ENCODE peak calls at places on chromosomes 4 and X, in nine cellular contexts. One of them, this sample, is unnamed.

GRCh38 chrX:40543661-40544328 is 37.0 kb upstream of the ATP6AP2 start:
- DNase-seq in ACHN: peak; percentile 14
- DNase-seq in naive thymus-derived CD4-positive, alpha-beta T cell: peak; percentile 36
- DNase-seq in NCI-H524: peak; percentile 31
- DNase-seq in NAMALWA: peak; percentile 69
- DNase-seq in uterus: peak; percentile 33
- DNase-seq in choroid plexus epithelial cell: peak; percentile 54
- DNase-seq in progenitor cell of endocrine pancreas: no peak
- DNase-seq in CD4-positive, CD25-positive, alpha-beta regulatory T cell: peak; percentile 38
- DNase-seq in this sample: no peak

GRCh38 chrX:150052226-150052625 is 113.9 kb upstream of the EOLA2 start:
- DNase-seq in ACHN: no peak
- DNase-seq in naive thymus-derived CD4-positive, alpha-beta T cell: no peak
- DNase-seq in NCI-H524: no peak
- DNase-seq in NAMALWA: no peak
- DNase-seq in uterus: no peak
- DNase-seq in choroid plexus epithelial cell: no peak
- DNase-seq in progenitor cell of endocrine pancreas: no peak
- DNase-seq in CD4-positive, CD25-positive, alpha-beta regulatory T cell: no peak
- DNase-seq in this sample: no peak

GRCh38 chr4:173168396-173169177 is at the start of gene GALNT7:
- DNase-seq in ACHN: peak; percentile 81
- DNase-seq in naive thymus-derived CD4-positive, alpha-beta T cell: peak; percentile 48
- DNase-seq in NCI-H524: peak; percentile 29
- DNase-seq in NAMALWA: peak; percentile 68
- DNase-seq in uterus: peak; percentile 71
- DNase-seq in choroid plexus epithelial cell: peak; percentile 57
- DNase-seq in progenitor cell of endocrine pancreas: peak; percentile 62
- DNase-seq in CD4-positive, CD25-positive, alpha-beta regulatory T cell: peak; percentile 51
- DNase-seq in this sample: peak; percentile 80

GRCh38 chrX:49243166-49243565 is 7.9 kb downstream of the CCDC22 start:
- DNase-seq in ACHN: no peak
- DNase-seq in naive thymus-derived CD4-positive, alpha-beta T cell: no peak
- DNase-seq in NCI-H524: no peak
- DNase-seq in NAMALWA: no peak
- DNase-seq in uterus: no peak
- DNase-seq in choroid plexus epithelial cell: no peak
- DNase-seq in progenitor cell of endocrine pancreas: no peak
- DNase-seq in CD4-positive, CD25-positive, alpha-beta regulatory T cell: no peak
- DNase-seq in this sample: no peak

GRCh38 chrX:134548257-134548732 is 88.3 kb downstream of the HPRT1 start:
- DNase-seq in ACHN: no peak
- DNase-seq in naive thymus-derived CD4-positive, alpha-beta T cell: peak; percentile 22
- DNase-seq in NCI-H524: no peak
- DNase-seq in NAMALWA: no peak
- DNase-seq in uterus: no peak
- DNase-seq in choroid plexus epithelial cell: no peak
- DNase-seq in progenitor cell of endocrine pancreas: no peak
- DNase-seq in CD4-positive, CD25-positive, alpha-beta regulatory T cell: peak; percentile 22
- DNase-seq in this sample: no peak

GRCh38 chr4:94412019-94413017 is 39.4 kb upstream of the PDLIM5 start:
- DNase-seq in ACHN: no peak
- DNase-seq in naive thymus-derived CD4-positive, alpha-beta T cell: no peak
- DNase-seq in NCI-H524: no peak
- DNase-seq in NAMALWA: no peak
- DNase-seq in uterus: peak; percentile 34
- DNase-seq in choroid plexus epithelial cell: peak; percentile 80
- DNase-seq in progenitor cell of endocrine pancreas: no peak
- DNase-seq in CD4-positive, CD25-positive, alpha-beta regulatory T cell: no peak
- DNase-seq in this sample: no peak

GRCh38 chr4:165971941-165972340 is 98.9 kb downstream of the TLL1 start:
- DNase-seq in ACHN: no peak
- DNase-seq in naive thymus-derived CD4-positive, alpha-beta T cell: no peak
- DNase-seq in NCI-H524: no peak
- DNase-seq in NAMALWA: no peak
- DNase-seq in uterus: no peak
- DNase-seq in choroid plexus epithelial cell: no peak
- DNase-seq in progenitor cell of endocrine pancreas: no peak
- DNase-seq in CD4-positive, CD25-positive, alpha-beta regulatory T cell: no peak
- DNase-seq in this sample: no peak

GRCh38 chr4:155208258-155209054 is at the start of gene NPY2R:
- DNase-seq in ACHN: no peak
- DNase-seq in naive thymus-derived CD4-positive, alpha-beta T cell: no peak
- DNase-seq in NCI-H524: no peak
- DNase-seq in NAMALWA: no peak
- DNase-seq in uterus: no peak
- DNase-seq in choroid plexus epithelial cell: no peak
- DNase-seq in progenitor cell of endocrine pancreas: peak; percentile 58
- DNase-seq in CD4-positive, CD25-positive, alpha-beta regulatory T cell: no peak
- DNase-seq in this sample: no peak

GRCh38 chr4:36039031-36039430 is 205.3 kb downstream of the ARAP2 start:
- DNase-seq in ACHN: no peak
- DNase-seq in naive thymus-derived CD4-positive, alpha-beta T cell: no peak
- DNase-seq in NCI-H524: no peak
- DNase-seq in NAMALWA: peak; percentile 12
- DNase-seq in uterus: no peak
- DNase-seq in choroid plexus epithelial cell: no peak
- DNase-seq in progenitor cell of endocrine pancreas: no peak
- DNase-seq in CD4-positive, CD25-positive, alpha-beta regulatory T cell: no peak
- DNase-seq in this sample: no peak

GRCh38 chrX:12411831-12412230 is 273.6 kb downstream of the FRMPD4 start:
- DNase-seq in ACHN: no peak
- DNase-seq in naive thymus-derived CD4-positive, alpha-beta T cell: no peak
- DNase-seq in NCI-H524: no peak
- DNase-seq in NAMALWA: no peak
- DNase-seq in uterus: no peak
- DNase-seq in choroid plexus epithelial cell: no peak
- DNase-seq in progenitor cell of endocrine pancreas: no peak
- DNase-seq in CD4-positive, CD25-positive, alpha-beta regulatory T cell: no peak
- DNase-seq in this sample: no peak

GRCh38 chrX:22542641-22543040 is 269.9 kb downstream of the CBLL2 start:
- DNase-seq in ACHN: no peak
- DNase-seq in naive thymus-derived CD4-positive, alpha-beta T cell: no peak
- DNase-seq in NCI-H524: no peak
- DNase-seq in NAMALWA: no peak
- DNase-seq in uterus: no peak
- DNase-seq in choroid plexus epithelial cell: no peak
- DNase-seq in progenitor cell of endocrine pancreas: no peak
- DNase-seq in CD4-positive, CD25-positive, alpha-beta regulatory T cell: no peak
- DNase-seq in this sample: no peak

GRCh38 chrX:153409414-153410101 is 1.7 kb upstream of the ZFP92 start:
- DNase-seq in ACHN: no peak
- DNase-seq in naive thymus-derived CD4-positive, alpha-beta T cell: no peak
- DNase-seq in NCI-H524: no peak
- DNase-seq in NAMALWA: no peak
- DNase-seq in uterus: no peak
- DNase-seq in choroid plexus epithelial cell: no peak
- DNase-seq in progenitor cell of endocrine pancreas: no peak
- DNase-seq in CD4-positive, CD25-positive, alpha-beta regulatory T cell: no peak
- DNase-seq in this sample: no peak

GRCh38 chr4:57109847-57110634 is at the start of gene IGFBP7:
- DNase-seq in ACHN: peak; percentile 66
- DNase-seq in naive thymus-derived CD4-positive, alpha-beta T cell: no peak
- DNase-seq in NCI-H524: no peak
- DNase-seq in NAMALWA: no peak
- DNase-seq in uterus: peak; percentile 50
- DNase-seq in choroid plexus epithelial cell: peak; percentile 67
- DNase-seq in progenitor cell of endocrine pancreas: peak; percentile 28
- DNase-seq in CD4-positive, CD25-positive, alpha-beta regulatory T cell: no peak
- DNase-seq in this sample: peak; percentile 38

GRCh38 chrX:108224218-108224617 is 132.6 kb downstream of the ATG4A start:
- DNase-seq in ACHN: no peak
- DNase-seq in naive thymus-derived CD4-positive, alpha-beta T cell: no peak
- DNase-seq in NCI-H524: no peak
- DNase-seq in NAMALWA: no peak
- DNase-seq in uterus: no peak
- DNase-seq in choroid plexus epithelial cell: no peak
- DNase-seq in progenitor cell of endocrine pancreas: no peak
- DNase-seq in CD4-positive, CD25-positive, alpha-beta regulatory T cell: no peak
- DNase-seq in this sample: no peak

GRCh38 chr4:88457307-88458090 is 580 bp downstream of the HERC5 start:
- DNase-seq in ACHN: peak; percentile 39
- DNase-seq in naive thymus-derived CD4-positive, alpha-beta T cell: no peak
- DNase-seq in NCI-H524: no peak
- DNase-seq in NAMALWA: no peak
- DNase-seq in uterus: peak; percentile 40
- DNase-seq in choroid plexus epithelial cell: peak; percentile 34
- DNase-seq in progenitor cell of endocrine pancreas: peak; percentile 37
- DNase-seq in CD4-positive, CD25-positive, alpha-beta regulatory T cell: no peak
- DNase-seq in this sample: peak; percentile 66

GRCh38 chr4:94574050-94574449 is 122.3 kb downstream of the PDLIM5 start:
- DNase-seq in ACHN: no peak
- DNase-seq in naive thymus-derived CD4-positive, alpha-beta T cell: no peak
- DNase-seq in NCI-H524: no peak
- DNase-seq in NAMALWA: no peak
- DNase-seq in uterus: no peak
- DNase-seq in choroid plexus epithelial cell: no peak
- DNase-seq in progenitor cell of endocrine pancreas: no peak
- DNase-seq in CD4-positive, CD25-positive, alpha-beta regulatory T cell: no peak
- DNase-seq in this sample: no peak

GRCh38 chr4:89379541-89380035 is 72.0 kb upstream of the GPRIN3 start:
- DNase-seq in ACHN: no peak
- DNase-seq in naive thymus-derived CD4-positive, alpha-beta T cell: no peak
- DNase-seq in NCI-H524: peak; percentile 9
- DNase-seq in NAMALWA: no peak
- DNase-seq in uterus: no peak
- DNase-seq in choroid plexus epithelial cell: no peak
- DNase-seq in progenitor cell of endocrine pancreas: no peak
- DNase-seq in CD4-positive, CD25-positive, alpha-beta regulatory T cell: no peak
- DNase-seq in this sample: no peak

GRCh38 chr4:105992641-105993305 is 97.5 kb downstream of the NPNT start:
- DNase-seq in ACHN: peak; percentile 92
- DNase-seq in naive thymus-derived CD4-positive, alpha-beta T cell: no peak
- DNase-seq in NCI-H524: no peak
- DNase-seq in NAMALWA: no peak
- DNase-seq in uterus: no peak
- DNase-seq in choroid plexus epithelial cell: peak; percentile 35
- DNase-seq in progenitor cell of endocrine pancreas: no peak
- DNase-seq in CD4-positive, CD25-positive, alpha-beta regulatory T cell: no peak
- DNase-seq in this sample: no peak

GRCh38 chr4:124053872-124054538 is 657.4 kb downstream of the SPRY1 start:
- DNase-seq in ACHN: no peak
- DNase-seq in naive thymus-derived CD4-positive, alpha-beta T cell: no peak
- DNase-seq in NCI-H524: no peak
- DNase-seq in NAMALWA: no peak
- DNase-seq in uterus: no peak
- DNase-seq in choroid plexus epithelial cell: peak; percentile 43
- DNase-seq in progenitor cell of endocrine pancreas: no peak
- DNase-seq in CD4-positive, CD25-positive, alpha-beta regulatory T cell: no peak
- DNase-seq in this sample: no peak

GRCh38 chr4:109251396-109251795 is 51.1 kb downstream of the COL25A1 start:
- DNase-seq in ACHN: no peak
- DNase-seq in naive thymus-derived CD4-positive, alpha-beta T cell: no peak
- DNase-seq in NCI-H524: no peak
- DNase-seq in NAMALWA: no peak
- DNase-seq in uterus: no peak
- DNase-seq in choroid plexus epithelial cell: no peak
- DNase-seq in progenitor cell of endocrine pancreas: no peak
- DNase-seq in CD4-positive, CD25-positive, alpha-beta regulatory T cell: no peak
- DNase-seq in this sample: no peak

GRCh38 chrX:37862851-37863250 is 15.5 kb upstream of the DYNLT3 start:
- DNase-seq in ACHN: no peak
- DNase-seq in naive thymus-derived CD4-positive, alpha-beta T cell: no peak
- DNase-seq in NCI-H524: no peak
- DNase-seq in NAMALWA: no peak
- DNase-seq in uterus: no peak
- DNase-seq in choroid plexus epithelial cell: no peak
- DNase-seq in progenitor cell of endocrine pancreas: no peak
- DNase-seq in CD4-positive, CD25-positive, alpha-beta regulatory T cell: no peak
- DNase-seq in this sample: no peak

GRCh38 chrX:72568406-72569092 is 4.1 kb downstream of the HDAC8 start:
- DNase-seq in ACHN: no peak
- DNase-seq in naive thymus-derived CD4-positive, alpha-beta T cell: no peak
- DNase-seq in NCI-H524: no peak
- DNase-seq in NAMALWA: no peak
- DNase-seq in uterus: no peak
- DNase-seq in choroid plexus epithelial cell: peak; percentile 53
- DNase-seq in progenitor cell of endocrine pancreas: no peak
- DNase-seq in CD4-positive, CD25-positive, alpha-beta regulatory T cell: no peak
- DNase-seq in this sample: no peak

GRCh38 chr4:183797041-183797444 is 108.1 kb upstream of the STOX2 start:
- DNase-seq in ACHN: peak; percentile 18
- DNase-seq in naive thymus-derived CD4-positive, alpha-beta T cell: no peak
- DNase-seq in NCI-H524: no peak
- DNase-seq in NAMALWA: no peak
- DNase-seq in uterus: no peak
- DNase-seq in choroid plexus epithelial cell: no peak
- DNase-seq in progenitor cell of endocrine pancreas: peak; percentile 35
- DNase-seq in CD4-positive, CD25-positive, alpha-beta regulatory T cell: no peak
- DNase-seq in this sample: peak; percentile 38

GRCh38 chr4:2393353-2394270 is 24.8 kb downstream of the ZFYVE28 start:
- DNase-seq in ACHN: no peak
- DNase-seq in naive thymus-derived CD4-positive, alpha-beta T cell: peak; percentile 23
- DNase-seq in NCI-H524: no peak
- DNase-seq in NAMALWA: peak; percentile 50
- DNase-seq in uterus: no peak
- DNase-seq in choroid plexus epithelial cell: peak; percentile 33
- DNase-seq in progenitor cell of endocrine pancreas: no peak
- DNase-seq in CD4-positive, CD25-positive, alpha-beta regulatory T cell: peak; percentile 14
- DNase-seq in this sample: no peak

GRCh38 chr4:134905061-134905460 is 703.5 kb upstream of the PABPC4L start:
- DNase-seq in ACHN: no peak
- DNase-seq in naive thymus-derived CD4-positive, alpha-beta T cell: no peak
- DNase-seq in NCI-H524: peak; percentile 7
- DNase-seq in NAMALWA: no peak
- DNase-seq in uterus: no peak
- DNase-seq in choroid plexus epithelial cell: no peak
- DNase-seq in progenitor cell of endocrine pancreas: no peak
- DNase-seq in CD4-positive, CD25-positive, alpha-beta regulatory T cell: no peak
- DNase-seq in this sample: no peak

GRCh38 chr4:3037957-3038451 is 36.3 kb downstream of the HTT-AS start:
- DNase-seq in ACHN: no peak
- DNase-seq in naive thymus-derived CD4-positive, alpha-beta T cell: peak; percentile 17
- DNase-seq in NCI-H524: no peak
- DNase-seq in NAMALWA: no peak
- DNase-seq in uterus: peak; percentile 29
- DNase-seq in choroid plexus epithelial cell: no peak
- DNase-seq in progenitor cell of endocrine pancreas: no peak
- DNase-seq in CD4-positive, CD25-positive, alpha-beta regulatory T cell: no peak
- DNase-seq in this sample: no peak

GRCh38 chr4:184932343-184932742 is 85.9 kb upstream of the HELT start:
- DNase-seq in ACHN: no peak
- DNase-seq in naive thymus-derived CD4-positive, alpha-beta T cell: no peak
- DNase-seq in NCI-H524: peak; percentile 19
- DNase-seq in NAMALWA: no peak
- DNase-seq in uterus: no peak
- DNase-seq in choroid plexus epithelial cell: no peak
- DNase-seq in progenitor cell of endocrine pancreas: no peak
- DNase-seq in CD4-positive, CD25-positive, alpha-beta regulatory T cell: no peak
- DNase-seq in this sample: no peak

GRCh38 chrX:13203281-13203680 is 116.6 kb downstream of the ATXN3L start:
- DNase-seq in ACHN: no peak
- DNase-seq in naive thymus-derived CD4-positive, alpha-beta T cell: no peak
- DNase-seq in NCI-H524: no peak
- DNase-seq in NAMALWA: no peak
- DNase-seq in uterus: no peak
- DNase-seq in choroid plexus epithelial cell: no peak
- DNase-seq in progenitor cell of endocrine pancreas: no peak
- DNase-seq in CD4-positive, CD25-positive, alpha-beta regulatory T cell: no peak
- DNase-seq in this sample: no peak

GRCh38 chr4:26056406-26056805 is 142.4 kb downstream of the SMIM20 start:
- DNase-seq in ACHN: no peak
- DNase-seq in naive thymus-derived CD4-positive, alpha-beta T cell: no peak
- DNase-seq in NCI-H524: no peak
- DNase-seq in NAMALWA: no peak
- DNase-seq in uterus: no peak
- DNase-seq in choroid plexus epithelial cell: no peak
- DNase-seq in progenitor cell of endocrine pancreas: no peak
- DNase-seq in CD4-positive, CD25-positive, alpha-beta regulatory T cell: no peak
- DNase-seq in this sample: no peak

GRCh38 chr4:114108869-114109268 is 129.4 kb upstream of the ARSJ start:
- DNase-seq in ACHN: peak; percentile 41
- DNase-seq in naive thymus-derived CD4-positive, alpha-beta T cell: no peak
- DNase-seq in NCI-H524: peak; percentile 88
- DNase-seq in NAMALWA: no peak
- DNase-seq in uterus: no peak
- DNase-seq in choroid plexus epithelial cell: peak; percentile 34
- DNase-seq in progenitor cell of endocrine pancreas: no peak
- DNase-seq in CD4-positive, CD25-positive, alpha-beta regulatory T cell: no peak
- DNase-seq in this sample: no peak

GRCh38 chr4:79585834-79586233 is 177.8 kb upstream of the GK2 start:
- DNase-seq in ACHN: no peak
- DNase-seq in naive thymus-derived CD4-positive, alpha-beta T cell: no peak
- DNase-seq in NCI-H524: no peak
- DNase-seq in NAMALWA: no peak
- DNase-seq in uterus: no peak
- DNase-seq in choroid plexus epithelial cell: no peak
- DNase-seq in progenitor cell of endocrine pancreas: no peak
- DNase-seq in CD4-positive, CD25-positive, alpha-beta regulatory T cell: no peak
- DNase-seq in this sample: no peak

This sample was measured in Caco-2.